ENCODE peak calls at places on chromosomes 12 and 14, in nine cellular contexts. I is Daoy; Q is pons; R is NK-92 treated with Interleukin-12 subunit alpha and Interleukin-12 subunit beta, amount 100 ng/mL, for 24 hours; U is lung; G is psoas muscle; A is left kidney; M is activated naive CD8-positive, alpha-beta T cell treated with anti-CD3 and anti-CD28 coated beads, Interleukin-2, amount 10 ng/mL, durations not matched to agents 7 days and 5 days; J is NCI-H1436. T is an unnamed sample.

GRCh38 chr14:58574623-58575022 is 63.1 kb upstream of the DACT1 start:
- DNase-seq in A (no peak), U (no peak), G (no peak), M (no peak), Q (no peak), R (no peak), I (no peak), J (no peak), T (no peak)

GRCh38 chr14:95218006-95218405 is 60.7 kb upstream of the DICER1 start:
- DNase-seq in G (no peak), R (no peak), A (no peak), J (no peak), Q (no peak), I (no peak), M (no peak), U (no peak), T (no peak)

GRCh38 chr14:49972199-49972671 is 79.4 kb downstream of the ARF6 start:
- DNase-seq in J (no peak), A (no peak), M (no peak), G (no peak), U (no peak), R (no peak), I (peak; percentile 60), Q (peak; percentile 38), T (no peak)

GRCh38 chr12:9379023-9379742 is 171.0 kb upstream of the PZP start:
- DNase-seq in R (no peak), A (no peak), M (no peak), G (no peak), Q (no peak), U (no peak), I (no peak), J (no peak), T (no peak)

GRCh38 chr12:14278294-14278953 is 87.1 kb upstream of the ATF7IP start:
- DNase-seq in G (no peak), J (no peak), Q (no peak), A (no peak), M (no peak), I (no peak), R (no peak), U (no peak), T (no peak)

GRCh38 chr14:28381656-28382055 is 384.9 kb upstream of the FOXG1 start:
- DNase-seq in J (no peak), I (no peak), G (no peak), A (no peak), M (no peak), R (no peak), Q (no peak), U (no peak), T (no peak)

GRCh38 chr12:32566663-32567634 is 112.2 kb upstream of the DNM1L start:
- DNase-seq in G (no peak), Q (peak; percentile 82), M (no peak), A (peak; percentile 61), R (no peak), U (no peak), I (peak; percentile 22), J (no peak), T (no peak)

GRCh38 chr12:6424008-6424347 is 20.8 kb upstream of the CD27 start:
- DNase-seq in I (no peak), G (no peak), M (no peak), A (no peak), U (no peak), R (no peak), J (no peak), Q (no peak), T (no peak)

GRCh38 chr14:35107866-35108265 is 13.9 kb downstream of the PPP2R3C start:
- DNase-seq in J (no peak), M (no peak), Q (no peak), A (no peak), I (no peak), G (no peak), R (no peak), U (no peak), T (no peak)

GRCh38 chr12:51951843-51952722 is 584 bp downstream of the ACVR1B start:
- DNase-seq in I (peak; percentile 17), Q (peak; percentile 19), A (peak; percentile 76), R (peak; percentile 23), M (peak; percentile 39), G (peak; percentile 33), U (no peak), J (peak; percentile 44), T (no peak)

GRCh38 chr12:123401753-123402683 is 18.1 kb downstream of the KMT5A start:
- DNase-seq in Q (no peak), M (no peak), U (no peak), R (no peak), G (no peak), A (peak; percentile 33), I (no peak), J (no peak), T (no peak)

GRCh38 chr12:52198454-52199215 is 6.8 kb upstream of the KRT80 start:
- DNase-seq in M (no peak), G (no peak), U (no peak), A (no peak), J (no peak), R (no peak), Q (no peak), I (no peak), T (no peak)

GRCh38 chr14:92637228-92637627 is 111.2 kb downstream of the LGMN start:
- DNase-seq in U (no peak), G (no peak), J (no peak), M (no peak), A (peak; percentile 61), I (no peak), R (no peak), Q (no peak), T (no peak)

GRCh38 chr14:51963164-51963733 is 26.1 kb upstream of the RTRAF start:
- DNase-seq in M (no peak), U (no peak), R (no peak), A (peak; percentile 47), Q (peak; percentile 24), G (no peak), I (no peak), J (no peak), T (peak; percentile 83)

GRCh38 chr14:81388236-81388801 is 11.8 kb downstream of the STON2 start:
- DNase-seq in A (peak; percentile 65), I (no peak), R (no peak), M (no peak), J (no peak), G (no peak), Q (peak; percentile 54), U (no peak), T (no peak)

GRCh38 chr14:35534884-35535793 is 1.2 kb downstream of the INSM2 start:
- DNase-seq in R (no peak), M (peak; percentile 87), G (peak; percentile 61), J (no peak), I (peak; percentile 85), A (peak; percentile 89), Q (no peak), U (peak; percentile 60), T (peak; percentile 42)

GRCh38 chr12:29547151-29547561 is 49.7 kb upstream of the OVCH1 start:
- DNase-seq in U (no peak), G (no peak), M (no peak), A (no peak), R (no peak), I (no peak), Q (no peak), J (no peak), T (no peak)

GRCh38 chr12:103908877-103909276 is 21.3 kb upstream of the HSP90B1 start:
- DNase-seq in M (no peak), G (no peak), J (no peak), A (no peak), U (no peak), R (no peak), I (no peak), Q (no peak), T (peak; percentile 66)

GRCh38 chr14:92603309-92604257 is 90.0 kb downstream of the RIN3 start:
- DNase-seq in I (peak; percentile 65), J (no peak), A (peak; percentile 70), G (no peak), M (no peak), U (peak; percentile 51), R (no peak), Q (peak; percentile 27), T (no peak)

GRCh38 chr14:98606816-98607215 is 665.2 kb downstream of the BCL11B start:
- DNase-seq in R (no peak), M (no peak), G (no peak), J (no peak), A (no peak), U (no peak), Q (no peak), I (no peak), T (no peak)

T was measured in foreskin melanocyte.